ENCODE peak calls at places on chromosome 15, in ten cellular contexts. C, F, P, E, D, Y, X, I, N and J are unnamed samples.

GRCh38 chr15:94400521-94401290 is 169.3 kb downstream of the MCTP2 start:
- DNase-seq in C (no peak), F (no peak), P (no peak), E (no peak), D (no peak), Y (no peak), X (no peak), I (no peak), N (no peak), J (no peak)

GRCh38 chr15:82935382-82935781 is 17.1 kb downstream of the HOMER2 start:
- DNase-seq in C (no peak), F (no peak), P (no peak), E (no peak), D (no peak), Y (no peak), X (no peak), I (no peak), N (no peak), J (no peak)

GRCh38 chr15:74337146-74337545 is 30.3 kb downstream of the CYP11A1 start:
- DNase-seq in C (no peak), F (no peak), P (no peak), E (no peak), D (no peak), Y (no peak), X (no peak), I (no peak), N (no peak), J (peak)

GRCh38 chr15:74438696-74439316 is 5.0 kb upstream of the SEMA7A start:
- DNase-seq in C (peak), F (peak), P (peak), E (peak), D (peak), Y (peak), X (peak), I (peak), N (no peak), J (peak)

GRCh38 chr15:98865397-98866339 is 141.9 kb downstream of the PGPEP1L start:
- DNase-seq in C (peak), F (peak), P (no peak), E (peak), D (peak), Y (peak), X (peak), I (peak), N (no peak), J (peak)

GRCh38 chr15:87672309-87672897 is 584.1 kb downstream of the NTRK3 start:
- DNase-seq in C (no peak), F (peak), P (no peak), E (peak), D (peak), Y (peak), X (peak), I (no peak), N (peak), J (peak)

GRCh38 chr15:73383310-73384185 is 14.8 kb upstream of the HCN4 start:
- DNase-seq in C (no peak), F (no peak), P (no peak), E (no peak), D (no peak), Y (no peak), X (no peak), I (no peak), N (no peak), J (no peak)

GRCh38 chr15:62527387-62527786 is 362.3 kb upstream of the C2CD4B start:
- DNase-seq in C (no peak), F (no peak), P (no peak), E (no peak), D (no peak), Y (no peak), X (no peak), I (no peak), N (no peak), J (no peak)

GRCh38 chr15:40483919-40484318 is 13.1 kb downstream of the CHST14 start:
- DNase-seq in C (no peak), F (no peak), P (no peak), E (no peak), D (no peak), Y (no peak), X (no peak), I (no peak), N (no peak), J (no peak)

GRCh38 chr15:40487816-40488682 is 17.3 kb downstream of the CHST14 start:
- DNase-seq in C (no peak), F (no peak), P (no peak), E (no peak), D (no peak), Y (no peak), X (no peak), I (no peak), N (no peak), J (no peak)

GRCh38 chr15:40481671-40482070 is 10.9 kb downstream of the CHST14 start:
- DNase-seq in C (no peak), F (no peak), P (no peak), E (no peak), D (no peak), Y (peak), X (no peak), I (no peak), N (no peak), J (no peak)

GRCh38 chr15:40489274-40490175 is 18.7 kb downstream of the CHST14 start:
- DNase-seq in C (no peak), F (no peak), P (no peak), E (no peak), D (no peak), Y (no peak), X (no peak), I (no peak), N (no peak), J (no peak)

GRCh38 chr15:40486066-40486770 is 15.4 kb downstream of the CHST14 start:
- DNase-seq in C (no peak), F (no peak), P (no peak), E (no peak), D (no peak), Y (no peak), X (no peak), I (no peak), N (no peak), J (no peak)
- H3K4me3 ChIP-seq in C (no peak), F (no peak), P (no peak), E (no peak), D (no peak), Y (no peak), X (no peak), I (no peak), N (no peak), J (no peak)

GRCh38 chr15:34099914-34100313 is 1.7 kb downstream of the EMC7 start:
- DNase-seq in C (no peak), F (no peak), P (no peak), E (no peak), D (no peak), Y (no peak), X (no peak), I (no peak), N (no peak), J (no peak)
- H3K4me3 ChIP-seq in C (no peak), F (peak), P (no peak), E (no peak), D (no peak), Y (no peak), X (no peak), I (no peak), N (peak), J (peak)

DNA sequence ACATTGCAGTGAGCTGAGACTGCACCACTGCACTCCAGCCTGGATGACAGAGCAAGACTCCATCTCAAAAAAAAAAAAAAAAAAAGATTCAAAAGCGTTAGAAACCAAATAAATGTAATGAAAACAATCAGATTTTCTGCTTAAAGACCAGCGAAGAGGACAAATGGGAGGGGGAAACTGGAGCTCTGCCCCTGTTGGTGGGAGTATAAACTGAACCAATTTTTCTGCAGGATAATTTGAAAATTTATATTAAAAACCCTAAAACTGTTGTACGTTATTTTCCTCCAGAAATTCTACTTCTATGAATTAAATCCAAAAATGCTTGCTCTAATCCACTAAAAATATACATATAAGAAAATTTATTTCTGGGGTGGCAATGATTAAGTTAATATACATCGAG is 25.3 kb upstream of the ZSCAN2 start:
- DNase-seq in C (no peak), F (no peak), P (no peak), E (no peak), D (no peak), Y (no peak), X (no peak), I (no peak), N (no peak), J (no peak)
- H3K4me3 ChIP-seq in C (no peak), F (no peak), P (no peak), E (no peak), D (no peak), Y (no peak), X (no peak), I (no peak), N (no peak), J (no peak)

DNA sequence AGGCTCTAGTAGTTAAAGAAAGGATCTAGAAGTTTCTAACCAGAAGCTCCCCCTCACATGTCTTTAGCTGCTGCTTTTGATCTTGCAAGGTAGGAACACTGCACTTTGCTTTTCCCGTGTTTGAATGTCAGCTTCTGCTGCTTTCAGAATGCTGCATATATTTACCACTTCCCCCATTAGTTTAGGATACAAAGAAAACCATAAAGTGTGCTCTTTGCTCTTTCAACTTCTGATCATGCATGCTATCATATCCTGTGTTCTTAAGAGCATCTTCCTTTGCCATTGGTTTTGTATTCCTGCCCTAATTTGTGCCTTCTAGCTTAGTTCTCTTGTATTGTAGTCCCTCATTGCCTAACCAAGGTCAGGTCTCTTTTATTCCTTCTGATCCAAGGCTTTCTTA is 43.3 kb downstream of the ZNF609 start:
- DNase-seq in C (no peak), F (no peak), P (no peak), E (no peak), D (no peak), Y (no peak), X (no peak), I (no peak), N (no peak), J (no peak)
- H3K4me3 ChIP-seq in C (peak), F (no peak), P (no peak), E (no peak), D (no peak), Y (no peak), X (no peak), I (no peak), N (no peak), J (no peak)

GRCh38 chr15:75801859-75802593 is 41.2 kb upstream of the UBE2Q2 start:
- DNase-seq in C (peak), F (peak), P (peak), E (peak), D (peak), Y (peak), X (peak), I (peak), N (peak), J (peak)
- H3K4me3 ChIP-seq in C (no peak), F (peak), P (peak), E (peak), D (peak), Y (peak), X (no peak), I (no peak), N (peak), J (peak)

GRCh38 chr15:85555875-85556617 is 175.6 kb downstream of the AKAP13 start:
- DNase-seq in C (no peak), F (no peak), P (no peak), E (no peak), D (no peak), Y (no peak), X (no peak), I (no peak), N (no peak), J (no peak)
- H3K4me3 ChIP-seq in C (no peak), F (no peak), P (no peak), E (no peak), D (peak), Y (no peak), X (no peak), I (no peak), N (no peak), J (no peak)

DNA sequence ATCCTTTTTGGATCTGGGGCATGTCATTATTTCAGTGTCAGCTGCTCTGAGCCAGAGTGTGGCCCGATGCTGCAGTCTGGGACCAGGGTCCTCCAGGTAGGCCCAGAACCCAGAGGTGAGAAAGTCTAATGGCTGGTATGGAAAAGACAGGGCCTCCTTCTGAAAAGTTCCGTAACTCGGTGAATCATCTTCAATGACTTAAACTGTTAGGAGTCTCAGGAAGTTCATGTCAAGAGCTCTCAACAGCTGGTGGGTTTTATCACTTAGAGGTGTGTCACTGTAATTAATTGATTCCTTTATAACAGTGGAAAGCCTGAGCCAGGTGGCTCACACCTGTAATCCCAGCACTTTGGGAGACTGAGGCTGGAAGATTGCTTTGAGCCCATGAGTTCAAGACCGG is 28.5 kb upstream of the PDE8A start:
- DNase-seq in C (no peak), F (no peak), P (no peak), E (peak), D (no peak), Y (peak), X (no peak), I (no peak), N (no peak), J (no peak)
- H3K4me3 ChIP-seq in C (no peak), F (no peak), P (no peak), E (no peak), D (no peak), Y (no peak), X (no peak), I (no peak), N (no peak), J (no peak)

GRCh38 chr15:23567921-23568320 is 2.4 kb downstream of the MKRN3 start:
- DNase-seq in C (no peak), F (no peak), P (no peak), E (no peak), D (no peak), Y (no peak), X (no peak), I (no peak), N (no peak), J (no peak)

GRCh38 chr15:23566070-23567050 is 886 bp downstream of the MKRN3 start:
- DNase-seq in C (peak), F (peak), P (peak), E (peak), D (no peak), Y (peak), X (no peak), I (no peak), N (no peak), J (no peak)

GRCh38 chr15:23561914-23562313 is 3.6 kb upstream of the MKRN3 start:
- DNase-seq in C (no peak), F (no peak), P (no peak), E (no peak), D (no peak), Y (no peak), X (no peak), I (no peak), N (no peak), J (no peak)

GRCh38 chr15:23564798-23565394 is 578 bp upstream of the MKRN3 start:
- DNase-seq in C (no peak), F (no peak), P (no peak), E (peak), D (no peak), Y (peak), X (no peak), I (no peak), N (no peak), J (no peak)

GRCh38 chr15:23565395-23566069 is at the start of gene MKRN3:
- DNase-seq in C (peak), F (no peak), P (peak), E (peak), D (no peak), Y (peak), X (no peak), I (no peak), N (peak), J (no peak)
- H3K4me3 ChIP-seq in C (peak), F (peak), P (peak), E (peak), D (peak), Y (peak), X (no peak), I (peak), N (peak), J (peak)